ENCODE peak calls at places on chromosomes 16 and 17, in five cellular contexts. U, J, G, F and R are unnamed samples.

GRCh38 chr17:38416840-38417209 is 11.4 kb upstream of the ARHGAP23 start:
- DNase-seq in J (no peak), F (no peak), G (no peak), U (no peak), R (no peak)

GRCh38 chr17:42980766-42981397 is 517 bp downstream of the RUNDC1 start:
- DNase-seq in G (peak; percentile 78), F (peak; percentile 68), J (no peak), U (no peak), R (peak; percentile 91)

GRCh38 chr17:19727466-19728113 is 11.2 kb upstream of the SLC47A2 start:
- DNase-seq in F (peak; percentile 40), G (no peak), J (no peak), U (peak; percentile 54), R (no peak)

GRCh38 chr16:87267566-87267965 is 49.6 kb downstream of the C16orf95 start:
- DNase-seq in F (no peak), U (no peak), G (no peak), J (no peak), R (no peak)

GRCh38 chr17:43951750-43952149 is 2.0 kb downstream of the PYY start:
- DNase-seq in U (no peak), J (no peak), G (no peak), F (no peak), R (no peak)

GRCh38 chr17:82647593-82648164 is 565 bp downstream of the WDR45B start:
- DNase-seq in U (no peak), G (peak; percentile 54), J (no peak), F (no peak), R (no peak)

GRCh38 chr16:65070831-65071230 is 51.0 kb downstream of the CDH11 start:
- DNase-seq in J (peak; percentile 27), G (no peak), U (no peak), F (peak; percentile 98), R (no peak)

GRCh38 chr16:57167537-57167936 is 18.3 kb downstream of the PSME3IP1 start:
- DNase-seq in F (no peak), J (no peak), G (no peak), U (no peak), R (no peak)

GRCh38 chr17:44931376-44931775 is 16.1 kb upstream of the GFAP start:
- DNase-seq in G (no peak), U (no peak), J (no peak), F (no peak), R (peak; percentile 11)

GRCh38 chr17:57599271-57600045 is 145.6 kb downstream of the CCDC182 start:
- DNase-seq in U (no peak), F (no peak), G (no peak), J (no peak), R (no peak)

GRCh38 chr16:30068750-30069574 is 3.4 kb downstream of the ALDOA start:
- DNase-seq in J (no peak), F (no peak), G (peak; percentile 39), U (no peak), R (no peak)

GRCh38 chr17:50114849-50115357 is 15.1 kb downstream of the SAMD14 start:
- DNase-seq in U (peak; percentile 56), F (peak; percentile 56), G (peak; percentile 85), J (no peak), R (no peak)

GRCh38 chr17:74244543-74244942 is 29.5 kb upstream of the DNAI2 start:
- DNase-seq in J (no peak), F (no peak), U (no peak), G (no peak), R (no peak)

GRCh38 chr16:78461496-78461938 is 362.1 kb downstream of the WWOX start:
- DNase-seq in U (no peak), F (no peak), G (no peak), J (no peak), R (no peak)

GRCh38 chr16:88066680-88067529 is 115.7 kb downstream of the BANP start:
- DNase-seq in J (no peak), G (no peak), U (no peak), F (no peak), R (peak; percentile 68)

GRCh38 chr16:63289834-63290460 is 1253.7 kb upstream of the CDH8 start:
- DNase-seq in G (peak; percentile 75), F (peak; percentile 1), U (no peak), J (peak; percentile 50), R (peak; percentile 29)

GRCh38 chr17:63609820-63610573 is 9.3 kb downstream of the TACO1 start:
- DNase-seq in F (no peak), J (no peak), G (no peak), U (no peak), R (no peak)

GRCh38 chr17:18002171-18002570 is 29.5 kb downstream of the DRC3 start:
- DNase-seq in F (no peak), U (no peak), G (no peak), J (no peak), R (no peak)

GRCh38 chr17:74373838-74374606 is 6.7 kb downstream of the GPR142 start:
- DNase-seq in J (no peak), U (no peak), G (no peak), F (no peak), R (no peak)

GRCh38 chr17:68709995-68710780 is 109.0 kb upstream of the FAM20A start:
- DNase-seq in J (no peak), U (no peak), G (no peak), F (peak; percentile 13), R (no peak)

GRCh38 chr17:29677139-29677834 is 54.6 kb upstream of the CORO6 start:
- DNase-seq in G (no peak), J (no peak), U (no peak), F (no peak), R (no peak)

DNA sequence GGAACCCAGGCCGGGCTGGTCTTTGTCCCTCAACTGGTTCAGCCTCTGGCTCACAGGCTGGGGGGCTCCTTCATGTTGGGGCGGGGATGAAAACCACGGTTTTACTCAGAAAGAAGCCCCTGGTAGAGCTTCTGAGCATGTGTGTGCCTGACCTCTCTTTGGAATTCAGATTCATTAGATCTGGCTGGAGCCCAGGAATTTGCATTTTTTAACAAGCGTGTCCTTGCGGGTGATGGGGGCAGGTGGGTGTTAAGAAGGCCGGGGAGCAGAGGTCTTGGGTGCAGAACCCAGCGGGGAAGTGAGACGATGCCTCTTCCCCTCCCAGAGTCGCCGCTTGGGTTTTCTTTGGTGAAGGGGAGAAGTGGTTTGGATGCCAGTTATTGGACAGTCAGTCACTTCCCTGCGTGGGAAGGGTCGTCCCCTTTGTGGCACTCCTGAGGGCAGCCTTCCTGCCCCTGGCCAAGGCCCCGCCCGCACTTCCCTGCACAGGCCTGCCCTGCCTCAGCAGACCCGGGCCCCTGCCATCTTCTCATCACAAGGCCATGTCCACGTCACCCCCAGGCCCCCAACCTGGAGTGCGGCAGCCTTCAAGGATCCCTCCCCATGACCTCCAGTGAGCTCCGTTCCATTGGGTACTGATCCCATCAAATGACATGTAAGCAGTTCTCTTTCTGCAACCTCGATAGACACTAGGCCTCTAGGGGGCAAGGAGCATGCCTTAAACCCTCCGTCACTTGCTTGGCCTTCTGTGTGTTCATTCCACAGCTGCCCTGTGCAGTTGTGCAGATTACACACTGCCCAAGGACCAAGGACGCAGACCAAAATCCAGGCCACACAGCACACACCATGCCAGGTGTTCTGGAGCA is 177.7 kb upstream of the CIBAR2 start:
- DNase-seq in F (no peak), J (no peak), U (no peak), G (no peak), R (no peak)
- H3K27me3 ChIP-seq in F (no peaks in the 10 kb centered on the region), J (no peaks in the 10 kb centered on the region), U (no peaks in the 10 kb centered on the region), G (no peaks in the 10 kb centered on the region), R (no peaks in the 10 kb centered on the region)

DNA sequence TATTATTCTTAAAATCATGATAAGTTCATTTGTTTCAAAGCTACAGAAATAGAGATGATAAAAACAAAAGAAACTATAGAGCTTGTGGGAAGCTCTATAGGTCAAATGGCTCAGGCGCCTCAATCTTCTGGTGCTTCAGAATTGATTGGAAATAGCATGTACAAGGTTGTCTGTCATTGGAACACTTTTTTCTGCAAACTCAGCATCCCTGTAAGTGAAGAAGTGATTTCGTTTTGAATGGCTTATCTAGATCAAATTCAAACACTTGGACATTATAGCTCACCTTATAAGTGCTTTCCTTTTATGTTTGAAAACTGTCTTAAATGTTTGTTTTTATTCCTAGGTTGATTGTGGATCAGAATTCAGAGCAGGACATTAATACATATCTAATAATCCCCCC is 103.7 kb downstream of the SKAP1 start:
- DNase-seq in F (no peak), U (no peak), G (no peak), J (no peak), R (no peak)
- TF ChIP-seq CTCF in F (no peak), U (no peak), G (no peak), J (no peak), R (no peak)

DNA sequence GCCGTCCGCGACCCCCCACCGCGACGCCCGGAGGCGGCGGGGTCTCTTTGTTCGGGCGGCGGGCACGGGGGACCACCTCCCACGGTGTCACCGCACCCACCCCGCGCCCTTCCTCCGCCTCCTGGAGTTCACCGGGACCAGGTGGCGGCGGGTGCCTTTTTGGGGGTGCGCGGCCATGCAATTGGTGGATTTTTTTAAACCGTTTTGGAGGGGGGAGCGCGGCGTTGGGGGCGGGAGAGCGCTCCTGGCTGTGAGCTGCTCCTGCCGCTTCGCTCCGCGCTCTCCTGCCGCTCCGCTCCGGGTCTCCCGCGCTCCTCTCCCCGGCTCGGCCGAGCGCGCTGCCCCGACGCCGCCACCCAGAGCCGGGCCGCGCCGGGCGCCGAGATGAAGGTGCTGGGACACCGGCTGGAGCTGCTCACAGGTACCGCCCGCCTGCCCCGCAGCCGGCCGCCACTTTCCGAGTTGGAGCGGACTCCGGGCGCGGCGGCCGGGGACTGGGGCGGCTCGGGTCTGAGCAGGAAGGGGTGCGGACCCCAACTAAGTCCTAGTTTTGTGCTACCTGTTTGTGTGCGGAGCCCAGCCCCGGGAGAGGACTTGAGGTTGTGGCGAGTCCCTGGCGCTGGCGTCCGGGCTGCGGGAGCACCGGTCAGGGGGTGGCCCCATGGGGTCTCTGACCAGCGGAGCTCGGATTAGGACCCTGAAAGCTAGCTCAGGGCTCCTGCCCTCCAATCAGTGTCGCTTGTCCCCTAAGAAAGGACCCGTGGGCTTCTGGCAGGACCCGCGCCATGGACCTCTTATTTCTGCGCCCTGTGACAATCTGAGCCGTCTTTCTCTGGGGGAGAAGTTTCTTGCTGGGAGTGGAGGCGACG is 35.7 kb upstream of the NDRG4 start:
- DNase-seq in G (peak; percentile 71), F (no peak), U (no peak), J (no peak), R (peak; percentile 70)
- H3K27me3 ChIP-seq in G (peaks cover 85% of the 10 kb centered on the region), F (peaks cover 38% of the 10 kb centered on the region), U (peaks cover 9% of the 10 kb centered on the region), J (peaks cover 47% of the 10 kb centered on the region), R (peaks cover 45% of the 10 kb centered on the region)

GRCh38 chr16:5917436-5917835 is 819.8 kb upstream of the EEF2KMT start:
- DNase-seq in F (no peak), G (no peak), U (no peak), J (no peak), R (no peak)

GRCh38 chr16:5916711-5917191 is 819.2 kb upstream of the EEF2KMT start:
- DNase-seq in J (no peak), G (peak; percentile 61), U (no peak), F (peak; percentile 67), R (no peak)

GRCh38 chr16:5918553-5919127 is 821.0 kb upstream of the EEF2KMT start:
- DNase-seq in U (no peak), G (peak; percentile 26), J (no peak), F (no peak), R (no peak)
- TF ChIP-seq CTCF in U (peak; percentile 44), G (peak; percentile 53), J (peak; percentile 86), F (no peak), R (no peak)